ENCODE peak calls at places on chromosomes 13 and 19, in ten cellular contexts. One of them, this sample, is unnamed.

GRCh38 chr19:38015771-38016170 is 108.8 kb downstream of the SIPA1L3 start:
- DNase-seq in HFFc6: no peak
- DNase-seq in fibroblast of villous mesenchyme: no peak
- DNase-seq in cardiac fibroblast: no peak
- DNase-seq in T-helper 22 cell: no peak
- DNase-seq in EL: no peak
- DNase-seq in stimulated activated CD8-positive, alpha-beta memory T cell treated with anti-CD3 and anti-CD28 coated beads, Interleukin-7, amount 100 ng/mL, for 1 hour: no peak
- DNase-seq in RCC 7860: peak
- DNase-seq in activated naive CD4-positive, alpha-beta T cell treated with anti-CD3 and anti-CD28 coated beads, Interleukin-2, amount 10 ng/mL, durations not matched to agents 7 days and 5 days: no peak
- DNase-seq in activated gamma-delta T cell treated with Interleukin-2 at 50 U/mL for 16 hours: no peak
- DNase-seq in this sample: no peak

GRCh38 chr19:31283701-31284100 is 65.5 kb downstream of the TSHZ3 start:
- DNase-seq in HFFc6: no peak
- DNase-seq in fibroblast of villous mesenchyme: no peak
- DNase-seq in cardiac fibroblast: no peak
- DNase-seq in T-helper 22 cell: no peak
- DNase-seq in EL: no peak
- DNase-seq in stimulated activated CD8-positive, alpha-beta memory T cell treated with anti-CD3 and anti-CD28 coated beads, Interleukin-7, amount 100 ng/mL, for 1 hour: no peak
- DNase-seq in RCC 7860: no peak
- DNase-seq in activated naive CD4-positive, alpha-beta T cell treated with anti-CD3 and anti-CD28 coated beads, Interleukin-2, amount 10 ng/mL, durations not matched to agents 7 days and 5 days: no peak
- DNase-seq in activated gamma-delta T cell treated with Interleukin-2 at 50 U/mL for 16 hours: no peak
- DNase-seq in this sample: no peak

GRCh38 chr19:4980087-4980486 is 11.2 kb downstream of the KDM4B start:
- DNase-seq in HFFc6: no peak
- DNase-seq in fibroblast of villous mesenchyme: no peak
- DNase-seq in cardiac fibroblast: no peak
- DNase-seq in T-helper 22 cell: no peak
- DNase-seq in EL: peak
- DNase-seq in stimulated activated CD8-positive, alpha-beta memory T cell treated with anti-CD3 and anti-CD28 coated beads, Interleukin-7, amount 100 ng/mL, for 1 hour: no peak
- DNase-seq in RCC 7860: peak
- DNase-seq in activated naive CD4-positive, alpha-beta T cell treated with anti-CD3 and anti-CD28 coated beads, Interleukin-2, amount 10 ng/mL, durations not matched to agents 7 days and 5 days: no peak
- DNase-seq in activated gamma-delta T cell treated with Interleukin-2 at 50 U/mL for 16 hours: no peak
- DNase-seq in this sample: no peak

GRCh38 chr13:44197791-44198770 is 175.5 kb upstream of the SERP2 start:
- DNase-seq in HFFc6: no peak
- DNase-seq in fibroblast of villous mesenchyme: peak
- DNase-seq in cardiac fibroblast: peak
- DNase-seq in T-helper 22 cell: no peak
- DNase-seq in EL: peak
- DNase-seq in stimulated activated CD8-positive, alpha-beta memory T cell treated with anti-CD3 and anti-CD28 coated beads, Interleukin-7, amount 100 ng/mL, for 1 hour: no peak
- DNase-seq in RCC 7860: no peak
- DNase-seq in activated naive CD4-positive, alpha-beta T cell treated with anti-CD3 and anti-CD28 coated beads, Interleukin-2, amount 10 ng/mL, durations not matched to agents 7 days and 5 days: peak
- DNase-seq in activated gamma-delta T cell treated with Interleukin-2 at 50 U/mL for 16 hours: no peak
- DNase-seq in this sample: no peak

GRCh38 chr19:1621021-1621420 is 15.8 kb upstream of the UQCR11 start:
- DNase-seq in HFFc6: no peak
- DNase-seq in fibroblast of villous mesenchyme: no peak
- DNase-seq in cardiac fibroblast: no peak
- DNase-seq in T-helper 22 cell: no peak
- DNase-seq in EL: no peak
- DNase-seq in stimulated activated CD8-positive, alpha-beta memory T cell treated with anti-CD3 and anti-CD28 coated beads, Interleukin-7, amount 100 ng/mL, for 1 hour: no peak
- DNase-seq in RCC 7860: no peak
- DNase-seq in activated naive CD4-positive, alpha-beta T cell treated with anti-CD3 and anti-CD28 coated beads, Interleukin-2, amount 10 ng/mL, durations not matched to agents 7 days and 5 days: no peak
- DNase-seq in activated gamma-delta T cell treated with Interleukin-2 at 50 U/mL for 16 hours: no peak
- DNase-seq in this sample: no peak

GRCh38 chr19:17321655-17322489 is 12.5 kb downstream of the DDA1 start:
- DNase-seq in HFFc6: no peak
- DNase-seq in fibroblast of villous mesenchyme: no peak
- DNase-seq in cardiac fibroblast: no peak
- DNase-seq in T-helper 22 cell: no peak
- DNase-seq in EL: no peak
- DNase-seq in stimulated activated CD8-positive, alpha-beta memory T cell treated with anti-CD3 and anti-CD28 coated beads, Interleukin-7, amount 100 ng/mL, for 1 hour: no peak
- DNase-seq in RCC 7860: no peak
- DNase-seq in activated naive CD4-positive, alpha-beta T cell treated with anti-CD3 and anti-CD28 coated beads, Interleukin-2, amount 10 ng/mL, durations not matched to agents 7 days and 5 days: no peak
- DNase-seq in activated gamma-delta T cell treated with Interleukin-2 at 50 U/mL for 16 hours: no peak
- DNase-seq in this sample: no peak

GRCh38 chr19:1027953-1028902 is 1.8 kb downstream of the CNN2 start:
- DNase-seq in HFFc6: peak
- DNase-seq in fibroblast of villous mesenchyme: peak
- DNase-seq in cardiac fibroblast: peak
- DNase-seq in T-helper 22 cell: peak
- DNase-seq in EL: peak
- DNase-seq in stimulated activated CD8-positive, alpha-beta memory T cell treated with anti-CD3 and anti-CD28 coated beads, Interleukin-7, amount 100 ng/mL, for 1 hour: no peak
- DNase-seq in RCC 7860: peak
- DNase-seq in activated naive CD4-positive, alpha-beta T cell treated with anti-CD3 and anti-CD28 coated beads, Interleukin-2, amount 10 ng/mL, durations not matched to agents 7 days and 5 days: peak
- DNase-seq in activated gamma-delta T cell treated with Interleukin-2 at 50 U/mL for 16 hours: peak
- DNase-seq in this sample: no peak

GRCh38 chr13:28820099-28821051 is at the start of gene MTUS2:
- DNase-seq in HFFc6: no peak
- DNase-seq in fibroblast of villous mesenchyme: no peak
- DNase-seq in cardiac fibroblast: no peak
- DNase-seq in T-helper 22 cell: no peak
- DNase-seq in EL: no peak
- DNase-seq in stimulated activated CD8-positive, alpha-beta memory T cell treated with anti-CD3 and anti-CD28 coated beads, Interleukin-7, amount 100 ng/mL, for 1 hour: no peak
- DNase-seq in RCC 7860: no peak
- DNase-seq in activated naive CD4-positive, alpha-beta T cell treated with anti-CD3 and anti-CD28 coated beads, Interleukin-2, amount 10 ng/mL, durations not matched to agents 7 days and 5 days: no peak
- DNase-seq in activated gamma-delta T cell treated with Interleukin-2 at 50 U/mL for 16 hours: no peak
- DNase-seq in this sample: no peak

GRCh38 chr13:31499274-31499673 is 240.1 kb upstream of the RXFP2 start:
- DNase-seq in HFFc6: no peak
- DNase-seq in fibroblast of villous mesenchyme: no peak
- DNase-seq in cardiac fibroblast: no peak
- DNase-seq in T-helper 22 cell: no peak
- DNase-seq in EL: no peak
- DNase-seq in stimulated activated CD8-positive, alpha-beta memory T cell treated with anti-CD3 and anti-CD28 coated beads, Interleukin-7, amount 100 ng/mL, for 1 hour: no peak
- DNase-seq in RCC 7860: no peak
- DNase-seq in activated naive CD4-positive, alpha-beta T cell treated with anti-CD3 and anti-CD28 coated beads, Interleukin-2, amount 10 ng/mL, durations not matched to agents 7 days and 5 days: no peak
- DNase-seq in activated gamma-delta T cell treated with Interleukin-2 at 50 U/mL for 16 hours: no peak
- DNase-seq in this sample: no peak

GRCh38 chr19:43620061-43621001 is 902 bp upstream of the ZNF428 start:
- DNase-seq in HFFc6: no peak
- DNase-seq in fibroblast of villous mesenchyme: no peak
- DNase-seq in cardiac fibroblast: no peak
- DNase-seq in T-helper 22 cell: peak
- DNase-seq in EL: no peak
- DNase-seq in stimulated activated CD8-positive, alpha-beta memory T cell treated with anti-CD3 and anti-CD28 coated beads, Interleukin-7, amount 100 ng/mL, for 1 hour: peak
- DNase-seq in RCC 7860: no peak
- DNase-seq in activated naive CD4-positive, alpha-beta T cell treated with anti-CD3 and anti-CD28 coated beads, Interleukin-2, amount 10 ng/mL, durations not matched to agents 7 days and 5 days: peak
- DNase-seq in activated gamma-delta T cell treated with Interleukin-2 at 50 U/mL for 16 hours: peak
- DNase-seq in this sample: no peak